ENCODE peak calls at places on chromosomes 1 and 21, in five cellular contexts. One of them, this sample, is unnamed.

GRCh38 chr1:233625087-233625486 is 11.2 kb downstream of the KCNK1 start:
- DNase-seq in psoas muscle: no peak
- DNase-seq in T follicular helper cell: no peak
- DNase-seq in pancreas: no peak
- DNase-seq in ACHN: no peak
- DNase-seq in this sample: no peak

GRCh38 chr1:53278294-53278693 is 40.0 kb upstream of the MAGOH start:
- DNase-seq in psoas muscle: peak
- DNase-seq in T follicular helper cell: peak
- DNase-seq in pancreas: peak
- DNase-seq in ACHN: peak
- DNase-seq in this sample: peak

GRCh38 chr1:223747838-223748335 is 35.5 kb downstream of the CAPN2 start:
- DNase-seq in psoas muscle: no peak
- DNase-seq in T follicular helper cell: no peak
- DNase-seq in pancreas: peak
- DNase-seq in ACHN: no peak
- DNase-seq in this sample: no peak

GRCh38 chr21:29436143-29436542 is 137.4 kb downstream of the BACH1 start:
- DNase-seq in psoas muscle: no peak
- DNase-seq in T follicular helper cell: peak
- DNase-seq in pancreas: no peak
- DNase-seq in ACHN: no peak
- DNase-seq in this sample: no peak

GRCh38 chr1:67833595-67833926 is 294 bp upstream of the GNG12 start:
- DNase-seq in psoas muscle: no peak
- DNase-seq in T follicular helper cell: no peak
- DNase-seq in pancreas: no peak
- DNase-seq in ACHN: no peak
- DNase-seq in this sample: no peak

GRCh38 chr1:155202198-155202597 is 5.5 kb downstream of the THBS3 start:
- DNase-seq in psoas muscle: peak
- DNase-seq in T follicular helper cell: no peak
- DNase-seq in pancreas: peak
- DNase-seq in ACHN: no peak
- DNase-seq in this sample: no peak

GRCh38 chr1:171055966-171056643 is 34.6 kb upstream of the FMO3 start:
- DNase-seq in psoas muscle: no peak
- DNase-seq in T follicular helper cell: no peak
- DNase-seq in pancreas: no peak
- DNase-seq in ACHN: no peak
- DNase-seq in this sample: no peak

GRCh38 chr1:196466656-196467055 is 141.6 kb downstream of the KCNT2 start:
- DNase-seq in psoas muscle: no peak
- DNase-seq in T follicular helper cell: no peak
- DNase-seq in pancreas: no peak
- DNase-seq in ACHN: peak
- DNase-seq in this sample: peak

GRCh38 chr1:181334724-181335123 is 148.6 kb upstream of the CACNA1E start:
- DNase-seq in psoas muscle: no peak
- DNase-seq in T follicular helper cell: no peak
- DNase-seq in pancreas: no peak
- DNase-seq in ACHN: no peak
- DNase-seq in this sample: no peak